ENCODE peak calls at places on chromosome 4, in nine cellular contexts. X, A, O, V, W, I, R, B and C are unnamed samples.

GRCh38 chr4:1551211-1551610 is 132.9 kb downstream of the FAM53A start:
- DNase-seq in B (no peak), R (no peak), W (no peak), X (no peak), I (no peak), V (no peak), O (no peak), A (no peak), C (no peak)

GRCh38 chr4:8540586-8540985 is 39.6 kb upstream of the GPR78 start:
- DNase-seq in X (no peak), R (no peak), B (no peak), O (no peak), V (no peak), A (no peak), W (no peak), I (no peak), C (no peak)

GRCh38 chr4:183132865-183133264 is 33.8 kb downstream of the WWC2 start:
- DNase-seq in W (no peak), V (no peak), I (no peak), R (no peak), O (no peak), X (no peak), A (no peak), B (no peak), C (no peak)

GRCh38 chr4:30836231-30836630 is 116.1 kb downstream of the PCDH7 start:
- DNase-seq in B (no peak), I (no peak), A (peak; percentile 10), V (no peak), R (no peak), W (no peak), X (no peak), O (no peak), C (no peak)

GRCh38 chr4:112316333-112316732 is 19.2 kb downstream of the ALPK1 start:
- DNase-seq in W (no peak), I (no peak), X (no peak), O (no peak), V (no peak), B (no peak), A (no peak), R (no peak), C (no peak)

GRCh38 chr4:182147391-182147790 is 95.8 kb upstream of the TENM3 start:
- DNase-seq in I (no peak), R (no peak), O (no peak), X (no peak), B (no peak), A (no peak), W (no peak), V (no peak), C (no peak)

GRCh38 chr4:16677545-16677944 is 220.9 kb downstream of the LDB2 start:
- DNase-seq in A (no peak), R (peak; percentile 46), B (peak; percentile 40), V (no peak), I (no peak), O (no peak), W (no peak), X (no peak), C (no peak)

GRCh38 chr4:140163029-140163810 is 9.2 kb upstream of the MAML3 start:
- DNase-seq in W (no peak), O (no peak), V (no peak), I (no peak), R (peak; percentile 85), X (no peak), B (peak; percentile 78), A (no peak), C (no peak)

GRCh38 chr4:141654098-141654497 is 17.7 kb downstream of the IL15 start:
- DNase-seq in O (peak; percentile 16), R (peak; percentile 88), X (peak; percentile 54), B (peak; percentile 23), V (no peak), I (no peak), A (no peak), W (peak; percentile 35), C (no peak)

GRCh38 chr4:122827258-122827887 is 742 bp downstream of the FGF2 start:
- DNase-seq in R (peak; percentile 64), W (no peak), V (peak; percentile 6), A (no peak), I (peak; percentile 39), O (peak; percentile 3), B (peak; percentile 49), X (peak; percentile 21), C (no peak)

GRCh38 chr4:127479031-127479622 is 153.6 kb upstream of the INTU start:
- DNase-seq in A (no peak), X (no peak), R (peak; percentile 57), W (no peak), O (no peak), B (peak; percentile 71), I (peak; percentile 51), V (no peak), C (peak; percentile 25)

GRCh38 chr4:140252144-140252741 is 98.3 kb upstream of the MAML3 start:
- DNase-seq in I (peak; percentile 78), O (peak; percentile 28), B (peak; percentile 32), X (peak; percentile 54), W (peak; percentile 68), A (no peak), R (peak; percentile 27), V (no peak), C (no peak)

GRCh38 chr4:40976343-40976742 is 226.6 kb downstream of the NSUN7 start:
- DNase-seq in R (peak; percentile 79), W (no peak), I (peak; percentile 46), B (peak; percentile 81), X (peak; percentile 58), V (no peak), O (peak; percentile 74), A (peak; percentile 41), C (peak; percentile 60)

GRCh38 chr4:100093091-100093866 is 97.0 kb downstream of the DDIT4L start:
- DNase-seq in W (peak; percentile 91), R (peak; percentile 94), B (peak; percentile 86), I (peak; percentile 55), A (peak; percentile 56), O (peak; percentile 91), X (peak; percentile 60), V (peak; percentile 88), C (peak; percentile 67)

GRCh38 chr4:122796801-122797404 is 29.7 kb upstream of the FGF2 start:
- DNase-seq in V (no peak), X (no peak), I (no peak), O (no peak), B (no peak), A (no peak), R (no peak), W (no peak), C (no peak)

GRCh38 chr4:105988671-105989070 is 93.4 kb downstream of the NPNT start:
- DNase-seq in V (no peak), B (no peak), A (no peak), R (no peak), I (no peak), O (no peak), X (no peak), W (no peak), C (no peak)

GRCh38 chr4:106021737-106022410 is 126.6 kb downstream of the NPNT start:
- DNase-seq in B (no peak), W (no peak), V (no peak), R (peak; percentile 85), X (no peak), I (no peak), A (no peak), O (no peak), C (no peak)

GRCh38 chr4:4578981-4579380 is 37.1 kb upstream of the STX18 start:
- DNase-seq in X (no peak), B (no peak), A (no peak), I (no peak), O (no peak), W (no peak), V (no peak), R (no peak), C (no peak)

GRCh38 chr4:48121180-48121579 is 12.9 kb downstream of the TXK start:
- DNase-seq in O (no peak), A (no peak), R (no peak), B (no peak), X (no peak), I (no peak), V (no peak), W (no peak), C (no peak)

GRCh38 chr4:99061048-99061447 is 27.5 kb downstream of the ADH5 start:
- DNase-seq in A (no peak), B (no peak), V (no peak), W (no peak), I (no peak), O (no peak), R (no peak), X (no peak), C (no peak)

GRCh38 chr4:87151730-87152129 is 68.7 kb downstream of the KLHL8 start:
- DNase-seq in A (no peak), W (no peak), B (no peak), O (no peak), V (no peak), R (no peak), X (no peak), I (no peak), C (no peak)

GRCh38 chr4:148436512-148436911 is 5.7 kb downstream of the NR3C2 start:
- DNase-seq in B (no peak), V (no peak), W (no peak), I (no peak), R (no peak), A (no peak), O (no peak), X (no peak), C (no peak)